ENCODE peak calls at places on chromosomes 2 and 18, in ten cellular contexts. One of them, this sample, is unnamed.

GRCh38 chr2:84297155-84297554 is 161.9 kb downstream of the SUCLG1 start:
- DNase-seq in IMR-90: no peak
- DNase-seq in ovary: no peak
- DNase-seq in thyroid gland: no peak
- DNase-seq in tibial nerve: no peak
- DNase-seq in K562: no peak
- DNase-seq in right lobe of liver: no peak
- DNase-seq in spleen: no peak
- DNase-seq in gastrocnemius medialis: no peak
- DNase-seq in transverse colon: peak
- DNase-seq in this sample: no peak

GRCh38 chr2:172552547-172553291 is 3.2 kb upstream of the PDK1 start:
- DNase-seq in ovary: no peak
- DNase-seq in gastrocnemius medialis: no peak
- DNase-seq in spleen: no peak
- DNase-seq in tibial nerve: no peak
- DNase-seq in transverse colon: no peak
- DNase-seq in IMR-90: peak
- DNase-seq in K562: peak
- DNase-seq in right lobe of liver: no peak
- DNase-seq in thyroid gland: no peak
- DNase-seq in this sample: peak

GRCh38 chr18:11518788-11519685 is 90.4 kb upstream of the SLC35G4 start:
- DNase-seq in thyroid gland: peak
- DNase-seq in right lobe of liver: peak
- DNase-seq in IMR-90: peak
- DNase-seq in spleen: no peak
- DNase-seq in ovary: no peak
- DNase-seq in gastrocnemius medialis: no peak
- DNase-seq in transverse colon: peak
- DNase-seq in tibial nerve: peak
- DNase-seq in K562: peak
- DNase-seq in this sample: peak

GRCh38 chr2:96870631-96871255 is 863 bp upstream of the SEMA4C start:
- DNase-seq in spleen: peak
- DNase-seq in K562: no peak
- DNase-seq in right lobe of liver: no peak
- DNase-seq in transverse colon: peak
- DNase-seq in gastrocnemius medialis: no peak
- DNase-seq in tibial nerve: no peak
- DNase-seq in thyroid gland: peak
- DNase-seq in ovary: peak
- DNase-seq in IMR-90: no peak
- DNase-seq in this sample: peak

GRCh38 chr18:46668694-46669093 is 11.7 kb upstream of the LOXHD1 start:
- DNase-seq in gastrocnemius medialis: no peak
- DNase-seq in thyroid gland: no peak
- DNase-seq in IMR-90: no peak
- DNase-seq in tibial nerve: no peak
- DNase-seq in right lobe of liver: no peak
- DNase-seq in transverse colon: no peak
- DNase-seq in ovary: no peak
- DNase-seq in K562: no peak
- DNase-seq in spleen: no peak
- DNase-seq in this sample: no peak

GRCh38 chr18:62607302-62607701 is 84.5 kb downstream of the ZCCHC2 start:
- DNase-seq in thyroid gland: no peak
- DNase-seq in spleen: no peak
- DNase-seq in transverse colon: no peak
- DNase-seq in gastrocnemius medialis: no peak
- DNase-seq in K562: peak
- DNase-seq in IMR-90: no peak
- DNase-seq in tibial nerve: no peak
- DNase-seq in ovary: no peak
- DNase-seq in right lobe of liver: no peak
- DNase-seq in this sample: no peak

GRCh38 chr2:109238580-109238979 is 109.6 kb downstream of the SH3RF3 start:
- DNase-seq in thyroid gland: peak
- DNase-seq in transverse colon: peak
- DNase-seq in spleen: peak
- DNase-seq in K562: no peak
- DNase-seq in ovary: no peak
- DNase-seq in gastrocnemius medialis: peak
- DNase-seq in IMR-90: peak
- DNase-seq in right lobe of liver: peak
- DNase-seq in tibial nerve: peak
- DNase-seq in this sample: no peak

GRCh38 chr2:72561621-72562318 is 264.1 kb downstream of the EXOC6B start:
- DNase-seq in tibial nerve: no peak
- DNase-seq in transverse colon: no peak
- DNase-seq in spleen: no peak
- DNase-seq in thyroid gland: no peak
- DNase-seq in IMR-90: peak
- DNase-seq in right lobe of liver: no peak
- DNase-seq in gastrocnemius medialis: no peak
- DNase-seq in K562: no peak
- DNase-seq in ovary: no peak
- DNase-seq in this sample: no peak

GRCh38 chr18:12726774-12727550 is 24.1 kb downstream of the PSMG2 start:
- DNase-seq in tibial nerve: peak
- DNase-seq in ovary: peak
- DNase-seq in transverse colon: peak
- DNase-seq in thyroid gland: peak
- DNase-seq in right lobe of liver: no peak
- DNase-seq in K562: peak
- DNase-seq in spleen: no peak
- DNase-seq in gastrocnemius medialis: peak
- DNase-seq in IMR-90: peak
- DNase-seq in this sample: peak

GRCh38 chr2:179837408-179837807 is 24.0 kb downstream of the ZNF385B start:
- DNase-seq in gastrocnemius medialis: peak
- DNase-seq in ovary: no peak
- DNase-seq in tibial nerve: no peak
- DNase-seq in K562: no peak
- DNase-seq in thyroid gland: no peak
- DNase-seq in spleen: no peak
- DNase-seq in right lobe of liver: no peak
- DNase-seq in transverse colon: no peak
- DNase-seq in IMR-90: peak
- DNase-seq in this sample: no peak

GRCh38 chr2:126496493-126496892 is 159.5 kb upstream of the GYPC start:
- DNase-seq in transverse colon: no peak
- DNase-seq in K562: no peak
- DNase-seq in ovary: no peak
- DNase-seq in right lobe of liver: no peak
- DNase-seq in thyroid gland: no peak
- DNase-seq in IMR-90: no peak
- DNase-seq in gastrocnemius medialis: no peak
- DNase-seq in spleen: no peak
- DNase-seq in tibial nerve: no peak
- DNase-seq in this sample: no peak

GRCh38 chr2:182895798-182896197 is 29.4 kb upstream of the FRZB start:
- DNase-seq in spleen: no peak
- DNase-seq in K562: no peak
- DNase-seq in tibial nerve: no peak
- DNase-seq in thyroid gland: no peak
- DNase-seq in gastrocnemius medialis: no peak
- DNase-seq in right lobe of liver: no peak
- DNase-seq in transverse colon: no peak
- DNase-seq in IMR-90: no peak
- DNase-seq in ovary: no peak
- DNase-seq in this sample: no peak

GRCh38 chr2:10524841-10525572 is 76.9 kb upstream of the ODC1 start:
- DNase-seq in gastrocnemius medialis: no peak
- DNase-seq in tibial nerve: no peak
- DNase-seq in spleen: peak
- DNase-seq in transverse colon: no peak
- DNase-seq in K562: no peak
- DNase-seq in IMR-90: no peak
- DNase-seq in thyroid gland: no peak
- DNase-seq in right lobe of liver: no peak
- DNase-seq in ovary: no peak
- DNase-seq in this sample: no peak

DNA sequence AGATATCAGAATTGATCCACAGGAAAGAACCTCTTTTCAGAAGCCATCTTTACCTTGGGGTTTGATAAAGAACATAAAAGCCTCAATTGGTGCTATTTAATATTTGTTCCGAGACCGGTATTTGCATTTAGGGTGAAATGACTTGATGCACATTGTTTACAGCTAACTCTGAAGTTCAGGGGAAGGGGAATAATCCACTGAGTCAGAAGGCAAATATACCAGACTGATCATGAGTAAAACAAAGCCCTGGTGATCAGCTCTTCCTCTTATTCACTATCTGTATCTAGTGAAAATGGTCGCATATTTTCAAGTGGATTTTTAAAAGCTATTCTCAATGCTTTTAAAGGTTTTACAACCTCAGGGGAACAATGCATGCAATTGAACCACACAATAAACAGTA is 53.0 kb upstream of the ATP8B1 start:
- DNase-seq in spleen: no peak
- DNase-seq in K562: no peak
- DNase-seq in gastrocnemius medialis: no peak
- DNase-seq in tibial nerve: no peak
- DNase-seq in ovary: no peak
- DNase-seq in IMR-90: no peak
- DNase-seq in right lobe of liver: no peak
- DNase-seq in transverse colon: no peak
- DNase-seq in thyroid gland: no peak
- DNase-seq in this sample: no peak
- TF ChIP-seq POLR2A in spleen: no peak
- TF ChIP-seq POLR2A in K562: no peak
- TF ChIP-seq POLR2A in gastrocnemius medialis: no peak
- TF ChIP-seq POLR2A in tibial nerve: no peak
- TF ChIP-seq POLR2A in ovary: no peak
- TF ChIP-seq POLR2A in IMR-90: no peak
- TF ChIP-seq POLR2A in right lobe of liver: no peak
- TF ChIP-seq POLR2A in transverse colon: no peak
- TF ChIP-seq POLR2A in thyroid gland: no peak
- TF ChIP-seq POLR2A in this sample: no peak

DNA sequence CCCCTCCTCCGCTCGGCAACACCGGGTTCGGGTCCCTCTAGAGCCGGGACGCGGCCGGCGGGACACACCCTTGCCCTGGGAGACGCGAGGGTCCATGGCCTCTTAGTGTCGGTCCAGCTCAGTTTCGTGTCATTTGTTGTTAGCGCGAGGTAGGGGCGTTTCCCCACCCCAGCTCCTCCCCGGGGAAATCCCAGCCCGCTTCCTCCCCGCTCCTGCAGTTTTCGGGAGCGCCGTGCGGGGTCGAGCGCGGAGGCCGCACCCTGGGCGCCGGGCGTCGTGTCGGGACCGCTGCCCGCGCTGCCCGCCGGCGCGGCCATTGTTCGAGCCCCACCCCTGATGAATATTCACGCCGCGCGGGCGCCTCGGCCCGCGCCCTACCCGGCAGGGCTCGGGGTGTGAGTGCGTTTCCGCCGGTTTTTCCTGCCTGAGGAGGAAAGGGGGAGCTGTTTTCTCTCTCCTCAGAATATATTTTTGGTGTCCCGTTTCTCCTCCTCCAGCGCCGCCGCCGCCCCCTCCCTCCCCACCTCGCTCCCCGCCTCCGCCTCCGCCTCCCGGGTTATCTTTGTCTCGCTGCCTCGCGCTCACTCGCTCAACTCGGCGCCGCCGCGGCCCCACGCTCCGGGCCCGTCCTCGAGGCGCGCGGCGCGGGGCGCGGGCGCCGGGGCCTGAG is at the start of gene MAP4K4:
- DNase-seq in tibial nerve: peak
- DNase-seq in transverse colon: peak
- DNase-seq in spleen: peak
- DNase-seq in IMR-90: peak
- DNase-seq in ovary: peak
- DNase-seq in K562: peak
- DNase-seq in gastrocnemius medialis: peak
- DNase-seq in right lobe of liver: peak
- DNase-seq in thyroid gland: peak
- DNase-seq in this sample: peak
- TF ChIP-seq POLR2A in tibial nerve: peak
- TF ChIP-seq POLR2A in transverse colon: peak
- TF ChIP-seq POLR2A in spleen: no peak
- TF ChIP-seq POLR2A in IMR-90: peak
- TF ChIP-seq POLR2A in ovary: peak
- TF ChIP-seq POLR2A in K562: peak
- TF ChIP-seq POLR2A in gastrocnemius medialis: peak
- TF ChIP-seq POLR2A in right lobe of liver: peak
- TF ChIP-seq POLR2A in thyroid gland: peak
- TF ChIP-seq POLR2A in this sample: peak

DNA sequence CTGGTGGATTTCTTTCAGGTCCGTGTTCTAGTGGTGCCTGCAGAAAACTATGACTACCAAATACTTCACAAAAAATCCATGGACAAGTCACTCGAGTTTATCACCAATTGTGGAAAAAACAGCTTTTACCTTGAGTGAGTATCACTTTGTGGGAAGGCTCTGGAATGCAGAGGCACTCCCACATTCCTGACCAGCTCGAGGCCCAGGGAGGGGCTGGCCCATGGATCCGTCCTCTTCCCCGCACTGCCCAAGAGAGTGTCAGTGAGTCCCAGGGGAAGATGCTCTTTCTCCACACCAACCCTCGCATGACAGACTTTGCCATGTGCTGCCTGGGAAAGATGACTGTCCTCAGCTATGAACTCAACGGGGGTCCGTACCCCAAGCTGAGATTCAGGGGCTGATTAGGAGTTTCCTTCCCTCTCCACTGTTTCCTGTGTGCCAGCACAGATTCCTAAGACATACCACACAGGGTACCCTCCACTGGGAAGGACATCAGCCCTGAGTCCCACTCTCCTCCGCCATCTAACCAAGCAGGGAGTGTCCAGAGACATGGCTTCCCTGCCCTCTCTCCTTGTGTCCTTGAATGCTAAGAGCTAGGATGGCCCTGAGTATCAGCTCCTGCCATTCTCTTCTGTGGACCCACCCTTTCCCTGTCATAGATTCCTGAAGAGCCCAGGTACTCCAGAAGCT is 155.9 kb downstream of the LAMA3 start:
- DNase-seq in transverse colon: no peak
- DNase-seq in spleen: no peak
- DNase-seq in ovary: no peak
- DNase-seq in right lobe of liver: no peak
- DNase-seq in IMR-90: no peak
- DNase-seq in gastrocnemius medialis: no peak
- DNase-seq in thyroid gland: peak
- DNase-seq in tibial nerve: no peak
- DNase-seq in K562: no peak
- DNase-seq in this sample: no peak
- TF ChIP-seq POLR2A in transverse colon: no peak
- TF ChIP-seq POLR2A in spleen: no peak
- TF ChIP-seq POLR2A in ovary: no peak
- TF ChIP-seq POLR2A in right lobe of liver: no peak
- TF ChIP-seq POLR2A in IMR-90: no peak
- TF ChIP-seq POLR2A in gastrocnemius medialis: no peak
- TF ChIP-seq POLR2A in thyroid gland: no peak
- TF ChIP-seq POLR2A in tibial nerve: no peak
- TF ChIP-seq POLR2A in K562: no peak
- TF ChIP-seq POLR2A in this sample: no peak

GRCh38 chr2:205141381-205141780 is 540.9 kb upstream of the NRP2 start:
- DNase-seq in thyroid gland: no peak
- DNase-seq in right lobe of liver: no peak
- DNase-seq in tibial nerve: no peak
- DNase-seq in ovary: no peak
- DNase-seq in spleen: no peak
- DNase-seq in K562: no peak
- DNase-seq in gastrocnemius medialis: no peak
- DNase-seq in transverse colon: no peak
- DNase-seq in IMR-90: no peak
- DNase-seq in this sample: no peak
- TF ChIP-seq POLR2A in thyroid gland: no peak
- TF ChIP-seq POLR2A in right lobe of liver: no peak
- TF ChIP-seq POLR2A in tibial nerve: no peak
- TF ChIP-seq POLR2A in ovary: no peak
- TF ChIP-seq POLR2A in spleen: no peak
- TF ChIP-seq POLR2A in K562: no peak
- TF ChIP-seq POLR2A in gastrocnemius medialis: no peak
- TF ChIP-seq POLR2A in transverse colon: no peak
- TF ChIP-seq POLR2A in IMR-90: no peak
- TF ChIP-seq POLR2A in this sample: no peak